ENCODE peak calls at places on chromosome 18, in five cellular contexts. O is activated CD4-positive, alpha-beta T cell treated with anti-CD3 and anti-CD28 coated beads, Interleukin-2, amount 50 U/mL, for 48 hours; H is neural crest cell; G is stimulated activated CD4-positive, alpha-beta T cell treated with anti-CD3 and anti-CD28 coated beads, TNF-alpha, amount 100 ng/mL, for 1 hour; F is iris pigment epithelial cell. C is an unnamed sample.
A peak's percentile ranks its signal among the peaks of the same experiment; 100 is the strongest.

GRCh38 chr18:3451989-3452749 is 2.2 kb downstream of the TGIF1 start:
- DNase-seq in O (peak; percentile 45), H (peak; percentile 31), G (no peak), F (peak; percentile 77), C (peak; percentile 66)

GRCh38 chr18:41642756-41643155 is 312.3 kb upstream of the PIK3C3 start:
- DNase-seq in O (no peak), H (no peak), G (no peak), F (peak; percentile 17), C (no peak)

GRCh38 chr18:61336766-61337165 is 3.5 kb downstream of the CDH20 start:
- DNase-seq in O (no peak), H (no peak), G (no peak), F (no peak), C (no peak)

GRCh38 chr18:9814431-9814830 is 71.3 kb upstream of the TXNDC2 start:
- DNase-seq in O (no peak), H (no peak), G (no peak), F (peak; percentile 90), C (no peak)

GRCh38 chr18:48802543-48803428 is 148.0 kb downstream of the SMAD7 start:
- DNase-seq in O (no peak), H (no peak), G (no peak), F (no peak), C (no peak)

GRCh38 chr18:3623769-3624545 is 174.0 kb downstream of the TGIF1 start:
- DNase-seq in O (peak; percentile 37), H (peak; percentile 36), G (no peak), F (peak; percentile 97), C (no peak)

GRCh38 chr18:37483221-37483971 is 82.2 kb downstream of the CELF4 start:
- DNase-seq in O (no peak), H (peak; percentile 47), G (no peak), F (peak; percentile 20), C (peak; percentile 22)

GRCh38 chr18:45243347-45244095 is 371.8 kb upstream of the SLC14A2 start:
- DNase-seq in O (no peak), H (no peak), G (no peak), F (peak; percentile 68), C (no peak)

GRCh38 chr18:48140738-48141137 is 210.3 kb upstream of the SMAD2 start:
- DNase-seq in O (no peak), H (no peak), G (no peak), F (no peak), C (no peak)

GRCh38 chr18:79478484-79479113 is 82.9 kb downstream of the NFATC1 start:
- DNase-seq in O (no peak), H (no peak), G (no peak), F (no peak), C (no peak)

GRCh38 chr18:12886498-12887126 is 2.6 kb upstream of the PTPN2 start:
- DNase-seq in O (no peak), H (no peak), G (no peak), F (no peak), C (no peak)

GRCh38 chr18:69326094-69326493 is 74.6 kb upstream of the DOK6 start:
- DNase-seq in O (no peak), H (no peak), G (no peak), F (no peak), C (no peak)

GRCh38 chr18:22559414-22560282 is 141.9 kb upstream of the CTAGE1 start:
- DNase-seq in O (peak; percentile 1), H (peak; percentile 47), G (no peak), F (peak; percentile 71), C (peak; percentile 12)

GRCh38 chr18:68738572-68738971 is 23.7 kb upstream of the TMX3 start:
- DNase-seq in O (no peak), H (no peak), G (no peak), F (no peak), C (no peak)